ENCODE peak calls at places on chromosomes 2 and 18, in seven cellular contexts. U is T-cell; X is stimulated activated CD4-positive, alpha-beta T cell treated with anti-CD3 and anti-CD28 coated beads, Interleukin-1b, Interleukin-23, amount 100 ng/mL, for 24 hours; G is cardiac fibroblast; M is NCI-H748 treated with DMSO at 0.1 percent for 48 hours; I is type B pancreatic cell; P is iPS-NIHi11. J is an unnamed sample.

GRCh38 chr18:50240083-50240563 is 26.2 kb downstream of the CFAP53 start:
- DNase-seq in I (no peak), P (no peak), G (no peak), X (no peak), M (no peak), U (no peak), J (no peak)

GRCh38 chr2:171521361-171522056 is 765 bp upstream of the CYBRD1 start:
- DNase-seq in P (no peak), M (no peak), X (no peak), U (no peak), G (peak; percentile 26), I (no peak), J (no peak)

GRCh38 chr18:45761512-45762114 is 37.6 kb downstream of the SLC14A1 start:
- DNase-seq in G (no peak), X (no peak), P (no peak), U (no peak), I (no peak), M (no peak), J (no peak)

GRCh38 chr18:3877678-3878077 is 427.7 kb downstream of the TGIF1 start:
- DNase-seq in X (no peak), M (no peak), U (no peak), I (no peak), P (no peak), G (peak; percentile 25), J (no peak)

GRCh38 chr2:20900052-20900636 is 77.2 kb upstream of the LDAH start:
- DNase-seq in I (no peak), X (no peak), G (no peak), U (no peak), M (no peak), P (peak; percentile 1), J (no peak)

GRCh38 chr2:117557626-117558025 is 256.9 kb upstream of the DDX18 start:
- DNase-seq in X (no peak), I (no peak), U (no peak), G (no peak), M (no peak), P (no peak), J (no peak)

GRCh38 chr2:190744041-190744440 is 95.2 kb downstream of the NAB1 start:
- DNase-seq in I (no peak), G (no peak), U (no peak), X (no peak), M (no peak), P (no peak), J (no peak)

GRCh38 chr2:100365434-100365833 is 43.1 kb upstream of the LONRF2 start:
- DNase-seq in U (no peak), X (no peak), M (peak; percentile 63), P (no peak), G (peak; percentile 88), I (no peak), J (peak; percentile 77)

GRCh38 chr2:240991378-240992263 is 6.8 kb upstream of the SNED1 start:
- DNase-seq in X (no peak), U (no peak), I (peak; percentile 67), P (peak; percentile 38), M (no peak), G (peak; percentile 93), J (no peak)

GRCh38 chr2:67038195-67038594 is 358.9 kb upstream of the ETAA1 start:
- DNase-seq in M (no peak), G (no peak), X (no peak), I (no peak), U (no peak), P (no peak), J (no peak)

GRCh38 chr2:45000341-45000901 is 8.8 kb downstream of the SIX2 start:
- DNase-seq in G (no peak), I (no peak), M (no peak), U (no peak), X (no peak), P (peak; percentile 55), J (no peak)

GRCh38 chr2:208025814-208026184 is 472 bp upstream of the PLEKHM3 start:
- DNase-seq in X (peak; percentile 2), I (no peak), G (no peak), P (peak; percentile 17), M (no peak), U (peak; percentile 2), J (no peak)

GRCh38 chr2:188975497-188976102 is 1.4 kb downstream of the COL3A1 start:
- DNase-seq in M (no peak), I (no peak), X (no peak), U (no peak), G (peak; percentile 98), P (peak; percentile 4), J (no peak)

GRCh38 chr2:237181844-237182243 is 96.2 kb downstream of the COPS8 start:
- DNase-seq in P (no peak), I (no peak), G (peak; percentile 90), M (no peak), U (no peak), X (no peak), J (no peak)

GRCh38 chr18:79933765-79934164 is 17.7 kb downstream of the SLC66A2 start:
- DNase-seq in M (no peak), U (no peak), X (no peak), I (peak; percentile 63), G (peak; percentile 52), P (peak; percentile 3), J (no peak)

GRCh38 chr2:124874226-124874625 is 849.1 kb downstream of the CNTNAP5 start:
- DNase-seq in P (no peak), X (no peak), I (no peak), M (no peak), G (peak; percentile 38), U (no peak), J (no peak)

GRCh38 chr18:58653814-58654509 is 17.3 kb upstream of the MALT1 start:
- DNase-seq in M (no peak), U (no peak), G (no peak), X (no peak), P (no peak), I (no peak), J (no peak)

GRCh38 chr2:16111838-16112210 is 171.5 kb downstream of the MYCN start:
- DNase-seq in G (no peak), X (no peak), U (no peak), P (no peak), I (no peak), M (no peak), J (no peak)

GRCh38 chr2:238141541-238142318 is 3.3 kb downstream of the KLHL30 start:
- DNase-seq in P (no peak), U (no peak), I (no peak), X (no peak), M (no peak), G (no peak), J (no peak)

GRCh38 chr18:46324556-46324955 is 220.4 kb downstream of the HAUS1 start:
- DNase-seq in U (no peak), X (no peak), P (peak; percentile 62), G (peak; percentile 77), I (no peak), M (no peak), J (no peak)

GRCh38 chr2:35788543-35788942 is 567.0 kb upstream of the CRIM1 start:
- DNase-seq in G (no peak), M (no peak), P (no peak), U (no peak), I (no peak), X (no peak), J (no peak)

GRCh38 chr2:230230087-230230486 is 4.6 kb downstream of the SP140 start:
- DNase-seq in I (no peak), X (no peak), U (no peak), P (no peak), G (peak; percentile 43), M (no peak), J (no peak)

GRCh38 chr18:36302676-36303075 is 5.2 kb downstream of the FHOD3 start:
- DNase-seq in X (no peak), U (no peak), P (no peak), M (no peak), G (no peak), I (no peak), J (no peak)

GRCh38 chr2:238638100-238638981 is 209.5 kb upstream of the TWIST2 start:
- DNase-seq in G (no peak), P (no peak), U (no peak), M (no peak), I (peak; percentile 50), X (no peak), J (no peak)

GRCh38 chr18:48974304-48975220 is 23.8 kb upstream of the SMAD7 start:
- DNase-seq in U (no peak), M (no peak), G (no peak), P (peak; percentile 32), X (no peak), I (no peak), J (no peak)